ENCODE peak calls at places on chromosomes 4 and X, in six cellular contexts. I, D, G, N, H and S are unnamed samples.

GRCh38 chr4:8123389-8123788 is 35.2 kb downstream of the ABLIM2 start:
- DNase-seq in I (no peak), D (no peak), G (no peak), N (no peak), H (no peak), S (peak; percentile 36)

GRCh38 chr4:151942971-151943370 is 182.2 kb upstream of the GATB start:
- DNase-seq in I (no peak), D (no peak), G (no peak), N (no peak), H (no peak), S (no peak)

GRCh38 chr4:119080721-119081541 is 54.7 kb upstream of the MYOZ2 start:
- DNase-seq in I (no peak), D (no peak), G (no peak), N (no peak), H (no peak), S (peak; percentile 20)

GRCh38 chrX:12567857-12568256 is 223.4 kb upstream of the PRPS2 start:
- DNase-seq in I (no peak), D (no peak), G (no peak), N (peak; percentile 18), H (no peak), S (peak; percentile 8)

GRCh38 chr4:67521506-67521905 is 23.8 kb downstream of the CENPC start:
- DNase-seq in I (no peak), D (no peak), G (no peak), N (no peak), H (no peak), S (no peak)

GRCh38 chrX:50103866-50104566 is 96.8 kb downstream of the AKAP4 start:
- DNase-seq in I (no peak), D (no peak), G (no peak), N (no peak), H (no peak), S (no peak)

GRCh38 chr4:57254727-57255126 is 144.5 kb upstream of the IGFBP7 start:
- DNase-seq in I (no peak), D (no peak), G (no peak), N (no peak), H (no peak), S (no peak)

GRCh38 chr4:184961693-184962092 is 56.6 kb upstream of the HELT start:
- DNase-seq in I (no peak), D (no peak), G (no peak), N (no peak), H (no peak), S (no peak)

GRCh38 chrX:94058728-94059382 is 384.8 kb downstream of the FAM133A start:
- DNase-seq in I (no peak), D (no peak), G (peak; percentile 71), N (no peak), H (no peak), S (no peak)

GRCh38 chrX:139246295-139246694 is 284.2 kb upstream of the F9 start:
- DNase-seq in I (no peak), D (no peak), G (no peak), N (no peak), H (no peak), S (no peak)

GRCh38 chrX:6226646-6227444 is 1.8 kb downstream of the NLGN4X start:
- DNase-seq in I (no peak), D (no peak), G (peak; percentile 70), N (no peak), H (no peak), S (no peak)

GRCh38 chrX:6227445-6227820 is 1.2 kb downstream of the NLGN4X start:
- DNase-seq in I (no peak), D (no peak), G (peak; percentile 48), N (no peak), H (no peak), S (no peak)

GRCh38 chrX:6226053-6226645 is 2.5 kb downstream of the NLGN4X start:
- DNase-seq in I (no peak), D (no peak), G (peak; percentile 82), N (no peak), H (no peak), S (no peak)

GRCh38 chrX:6225307-6226052 is 3.2 kb downstream of the NLGN4X start:
- DNase-seq in I (no peak), D (no peak), G (peak; percentile 43), N (no peak), H (no peak), S (no peak)

GRCh38 chrX:6228720-6229119 is at the start of gene NLGN4X:
- DNase-seq in I (no peak), D (no peak), G (peak; percentile 77), N (no peak), H (no peak), S (no peak)
- H3K4me3 ChIP-seq in I (no peak within 1 kb of the TSS), D (no peak within 1 kb of the TSS), G (peak within 1 kb of the TSS; percentile 82), N (no peak within 1 kb of the TSS), H (no peak within 1 kb of the TSS), S (no peak within 1 kb of the TSS)

DNA sequence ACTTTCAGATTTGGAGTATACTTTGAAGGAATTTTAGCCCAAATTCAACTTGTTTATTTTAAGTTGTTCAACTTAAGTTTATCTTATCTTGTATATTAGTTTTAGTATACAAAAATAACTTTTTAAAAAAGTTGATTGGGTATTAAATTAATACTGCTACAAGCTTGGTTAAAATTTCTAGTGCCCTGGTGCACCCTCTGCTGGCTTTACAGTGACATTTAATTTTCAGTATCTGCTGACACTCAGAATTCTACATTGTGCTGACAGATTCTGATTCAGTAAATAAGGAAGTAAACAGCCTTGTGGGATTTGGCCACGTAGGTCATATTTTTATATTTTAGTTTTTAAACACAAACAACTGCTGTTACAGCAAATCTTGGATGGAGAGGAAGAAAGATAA is 2.9 kb downstream of the EDA start:
- DNase-seq in I (no peak), D (no peak), G (no peak), N (peak; percentile 28), H (no peak), S (peak; percentile 6)
- TF ChIP-seq CTCF in I (peak; percentile 28), D (no peak), G (peak; percentile 74), N (no peak), H (peak; percentile 46), S (peak; percentile 28)

GRCh38 chr4:75698963-75699228 is 25.5 kb upstream of the USO1 start:
- DNase-seq in I (no peak), D (no peak), G (no peak), N (no peak), H (no peak), S (no peak)
- H3K4me3 ChIP-seq in I (no peak overlapping the region), D (no peak overlapping the region), G (no peak overlapping the region), N (no peak overlapping the region), H (no peak overlapping the region), S (no peak overlapping the region)

GRCh38 chr4:5808081-5808741 is 84.7 kb downstream of the CRMP1 start:
- DNase-seq in I (no peak), D (no peak), G (no peak), N (peak; percentile 19), H (no peak), S (peak; percentile 10)
- TF ChIP-seq CTCF in I (no peak), D (no peak), G (peak; percentile 38), N (no peak), H (no peak), S (no peak)